ENCODE peak calls at places on chromosomes 2 and 18, in six cellular contexts. One of them, this sample, is unnamed.
A peak's percentile ranks its signal among the peaks of the same experiment; 100 is the strongest.

GRCh38 chr18:27966872-27967271 is 210.1 kb downstream of the CDH2 start:
- DNase-seq in K562: no peak
- DNase-seq in DND-41: no peak
- DNase-seq in neural progenitor cell: no peak
- DNase-seq in MM.1S: no peak
- DNase-seq in fibroblast of lung: no peak
- DNase-seq in this sample: no peak

GRCh38 chr2:216315817-216316603 is 56.3 kb downstream of the MARCHF4 start:
- DNase-seq in neural progenitor cell: peak; percentile 84
- DNase-seq in fibroblast of lung: peak; percentile 47
- DNase-seq in K562: peak; percentile 23
- DNase-seq in MM.1S: no peak
- DNase-seq in DND-41: no peak
- DNase-seq in this sample: peak; percentile 56

GRCh38 chr2:2043394-2043793 is 287.7 kb downstream of the MYT1L start:
- DNase-seq in K562: no peak
- DNase-seq in MM.1S: no peak
- DNase-seq in neural progenitor cell: no peak
- DNase-seq in DND-41: no peak
- DNase-seq in fibroblast of lung: no peak
- DNase-seq in this sample: no peak

GRCh38 chr2:207385903-207386302 is 143.9 kb upstream of the CREB1 start:
- DNase-seq in neural progenitor cell: no peak
- DNase-seq in MM.1S: no peak
- DNase-seq in K562: no peak
- DNase-seq in DND-41: no peak
- DNase-seq in fibroblast of lung: peak; percentile 68
- DNase-seq in this sample: no peak

GRCh38 chr18:44884446-44884845 is 203.8 kb downstream of the SETBP1 start:
- DNase-seq in K562: no peak
- DNase-seq in fibroblast of lung: no peak
- DNase-seq in MM.1S: no peak
- DNase-seq in neural progenitor cell: no peak
- DNase-seq in DND-41: no peak
- DNase-seq in this sample: no peak

GRCh38 chr2:197838036-197838435 is 33.6 kb downstream of the PLCL1 start:
- DNase-seq in neural progenitor cell: no peak
- DNase-seq in K562: no peak
- DNase-seq in DND-41: peak; percentile 29
- DNase-seq in fibroblast of lung: peak; percentile 81
- DNase-seq in MM.1S: peak; percentile 93
- DNase-seq in this sample: no peak

GRCh38 chr2:118923371-118923770 is 18.6 kb upstream of the MARCO start:
- DNase-seq in K562: no peak
- DNase-seq in MM.1S: no peak
- DNase-seq in fibroblast of lung: no peak
- DNase-seq in neural progenitor cell: no peak
- DNase-seq in DND-41: no peak
- DNase-seq in this sample: no peak

GRCh38 chr2:241741016-241741415 is 6.6 kb downstream of the D2HGDH start:
- DNase-seq in neural progenitor cell: no peak
- DNase-seq in fibroblast of lung: no peak
- DNase-seq in K562: no peak
- DNase-seq in MM.1S: no peak
- DNase-seq in DND-41: no peak
- DNase-seq in this sample: no peak

GRCh38 chr2:43845181-43845580 is 6.4 kb downstream of the ABCG8 start:
- DNase-seq in K562: no peak
- DNase-seq in fibroblast of lung: no peak
- DNase-seq in MM.1S: no peak
- DNase-seq in DND-41: no peak
- DNase-seq in neural progenitor cell: no peak
- DNase-seq in this sample: no peak

DNA sequence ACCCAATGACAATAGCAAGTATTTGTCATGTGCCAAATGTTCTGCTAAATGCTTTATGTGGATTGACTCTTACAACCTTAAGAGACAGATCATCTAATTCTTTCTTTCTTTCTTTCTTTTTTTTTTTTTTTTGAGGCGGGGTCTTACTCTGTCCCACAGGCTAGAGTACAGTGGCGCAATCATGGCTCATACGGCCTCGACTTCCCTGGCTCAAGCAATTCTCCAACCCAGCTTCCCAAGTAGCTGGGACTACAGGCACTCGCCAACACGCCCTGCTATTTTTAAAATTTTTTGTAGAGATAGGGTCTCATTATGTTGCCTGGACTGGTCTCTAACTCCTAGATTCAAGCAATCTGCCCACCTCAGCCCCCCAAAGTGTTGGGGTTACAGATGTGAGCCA is 21.4 kb downstream of the TMEM247 start:
- DNase-seq in MM.1S: no peak
- DNase-seq in fibroblast of lung: no peak
- DNase-seq in neural progenitor cell: no peak
- DNase-seq in DND-41: no peak
- DNase-seq in K562: no peak
- DNase-seq in this sample: no peak
- H2AFZ ChIP-seq in MM.1S: no peak overlapping the region
- H2AFZ ChIP-seq in fibroblast of lung: no peak overlapping the region
- H2AFZ ChIP-seq in neural progenitor cell: no peak overlapping the region
- H2AFZ ChIP-seq in DND-41: no peak overlapping the region
- H2AFZ ChIP-seq in K562: peak overlapping the region; percentile 100
- H2AFZ ChIP-seq in this sample: no peak overlapping the region

DNA sequence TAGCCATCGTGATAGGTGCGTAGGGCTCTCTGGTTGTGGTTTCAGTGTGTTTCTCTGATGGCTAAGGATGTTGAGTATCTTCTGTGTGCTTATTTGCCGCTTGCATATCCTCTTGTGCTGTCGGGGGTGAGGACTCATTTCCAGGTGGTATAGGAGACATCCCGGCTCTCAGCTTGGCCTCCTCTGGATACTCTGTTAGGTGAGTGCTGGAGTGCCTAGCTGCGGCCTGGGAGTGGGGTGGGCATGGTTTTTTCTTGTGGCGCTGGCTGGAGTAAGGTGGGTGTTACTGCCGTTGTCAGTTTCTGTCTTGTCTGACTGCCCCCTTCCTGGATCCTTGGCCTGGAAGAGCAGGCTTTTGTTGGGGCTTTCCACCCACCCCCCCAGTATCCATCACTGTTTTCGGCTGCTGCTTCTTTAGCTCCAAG is 69.2 kb downstream of the DGKD start:
- DNase-seq in fibroblast of lung: no peak
- DNase-seq in DND-41: no peak
- DNase-seq in neural progenitor cell: no peak
- DNase-seq in K562: no peak
- DNase-seq in MM.1S: no peak
- DNase-seq in this sample: no peak
- H2AFZ ChIP-seq in fibroblast of lung: no peak overlapping the region
- H2AFZ ChIP-seq in DND-41: no peak overlapping the region
- H2AFZ ChIP-seq in neural progenitor cell: no peak overlapping the region
- H2AFZ ChIP-seq in K562: no peak overlapping the region
- H2AFZ ChIP-seq in MM.1S: no peak overlapping the region
- H2AFZ ChIP-seq in this sample: no peak overlapping the region

GRCh38 chr2:149077861-149078260 is 39.4 kb downstream of the LYPD6B start:
- DNase-seq in neural progenitor cell: peak; percentile 28
- DNase-seq in DND-41: no peak
- DNase-seq in MM.1S: no peak
- DNase-seq in K562: no peak
- DNase-seq in fibroblast of lung: no peak
- DNase-seq in this sample: no peak
- H2AFZ ChIP-seq in neural progenitor cell: no peak overlapping the region
- H2AFZ ChIP-seq in DND-41: no peak overlapping the region
- H2AFZ ChIP-seq in MM.1S: no peak overlapping the region
- H2AFZ ChIP-seq in K562: no peak overlapping the region
- H2AFZ ChIP-seq in fibroblast of lung: no peak overlapping the region
- H2AFZ ChIP-seq in this sample: no peak overlapping the region

DNA sequence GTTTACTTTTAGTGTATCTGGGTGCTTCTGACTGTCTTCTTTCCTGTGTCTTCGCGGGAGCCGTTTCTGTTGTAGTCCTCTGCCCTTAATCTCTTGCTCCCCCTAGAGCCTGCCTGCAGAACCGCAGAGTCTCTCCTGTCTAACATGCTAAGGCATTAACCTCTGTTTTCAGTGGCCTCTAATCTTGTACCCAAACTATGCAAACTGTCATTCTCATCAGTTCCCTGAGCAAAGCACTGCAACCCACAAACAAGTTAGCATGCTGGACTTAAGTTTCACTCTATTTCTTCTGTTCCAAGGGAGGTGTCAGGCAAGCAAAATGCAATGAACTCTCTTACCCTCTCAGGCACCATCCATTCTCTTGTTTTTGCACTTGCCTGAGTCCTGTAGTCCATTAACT is 138.4 kb downstream of the OTX1 start:
- DNase-seq in K562: peak; percentile 65
- DNase-seq in MM.1S: peak; percentile 76
- DNase-seq in DND-41: no peak
- DNase-seq in fibroblast of lung: peak; percentile 47
- DNase-seq in neural progenitor cell: peak; percentile 70
- DNase-seq in this sample: peak; percentile 35
- H2AFZ ChIP-seq in K562: peak overlapping the region; percentile 54
- H2AFZ ChIP-seq in MM.1S: peak overlapping the region; percentile 81
- H2AFZ ChIP-seq in DND-41: no peak overlapping the region
- H2AFZ ChIP-seq in fibroblast of lung: no peak overlapping the region
- H2AFZ ChIP-seq in neural progenitor cell: peak overlapping the region; percentile 51
- H2AFZ ChIP-seq in this sample: no peak overlapping the region

GRCh38 chr2:51510298-51510697 is 478.4 kb upstream of the NRXN1 start:
- DNase-seq in DND-41: no peak
- DNase-seq in neural progenitor cell: no peak
- DNase-seq in MM.1S: no peak
- DNase-seq in K562: no peak
- DNase-seq in fibroblast of lung: no peak
- DNase-seq in this sample: no peak
- H2AFZ ChIP-seq in DND-41: no peak overlapping the region
- H2AFZ ChIP-seq in neural progenitor cell: no peak overlapping the region
- H2AFZ ChIP-seq in MM.1S: peak overlapping the region; percentile 43
- H2AFZ ChIP-seq in K562: no peak overlapping the region
- H2AFZ ChIP-seq in fibroblast of lung: no peak overlapping the region
- H2AFZ ChIP-seq in this sample: no peak overlapping the region

GRCh38 chr2:144515425-144515693 is 4.6 kb downstream of the ZEB2 start:
- DNase-seq in MM.1S: no peak
- DNase-seq in DND-41: no peak
- DNase-seq in neural progenitor cell: no peak
- DNase-seq in fibroblast of lung: no peak
- DNase-seq in K562: no peak
- DNase-seq in this sample: no peak
- H2AFZ ChIP-seq in MM.1S: no peak overlapping the region
- H2AFZ ChIP-seq in DND-41: peak overlapping the region; percentile 82
- H2AFZ ChIP-seq in neural progenitor cell: no peak overlapping the region
- H2AFZ ChIP-seq in fibroblast of lung: no peak overlapping the region
- H2AFZ ChIP-seq in K562: no peak overlapping the region
- H2AFZ ChIP-seq in this sample: no peak overlapping the region

GRCh38 chr2:183243760-183244159 is 119.5 kb downstream of the NUP35 start:
- DNase-seq in K562: no peak
- DNase-seq in DND-41: no peak
- DNase-seq in MM.1S: no peak
- DNase-seq in fibroblast of lung: no peak
- DNase-seq in neural progenitor cell: no peak
- DNase-seq in this sample: no peak
- H2AFZ ChIP-seq in K562: no peak overlapping the region
- H2AFZ ChIP-seq in DND-41: no peak overlapping the region
- H2AFZ ChIP-seq in MM.1S: no peak overlapping the region
- H2AFZ ChIP-seq in fibroblast of lung: no peak overlapping the region
- H2AFZ ChIP-seq in neural progenitor cell: no peak overlapping the region
- H2AFZ ChIP-seq in this sample: no peak overlapping the region